ENCODE peak calls at places on chromosomes 5 and 9, in six cellular contexts. B is HCT116, I is GM12878, S is A549, W is K562, H is GM23338. J is an unnamed sample.

GRCh38 chr5:73370620-73371583 is 77.7 kb downstream of the FOXD1 start:
- DNase-seq in S (peak; percentile 87), H (no peak), W (no peak), B (peak; percentile 94), I (no peak), J (no peak)

GRCh38 chr9:89839427-89839826 is 234.6 kb downstream of the GADD45G start:
- DNase-seq in I (no peak), B (no peak), W (no peak), H (no peak), S (no peak), J (no peak)

GRCh38 chr5:127590154-127590722 is 58.6 kb upstream of the CTXN3 start:
- DNase-seq in B (no peak), I (no peak), W (no peak), H (no peak), S (no peak), J (no peak)

GRCh38 chr5:5350101-5350500 is 72.4 kb upstream of the ICE1 start:
- DNase-seq in I (no peak), B (no peak), H (no peak), S (peak; percentile 82), W (peak; percentile 45), J (no peak)

GRCh38 chr5:151523335-151523734 is 67.8 kb downstream of the FAT2 start:
- DNase-seq in H (peak; percentile 83), I (no peak), B (peak; percentile 39), S (peak; percentile 63), W (peak; percentile 55), J (peak; percentile 16)

GRCh38 chr5:35016179-35017056 is 31.3 kb downstream of the AGXT2 start:
- DNase-seq in H (no peak), S (no peak), W (no peak), I (no peak), B (no peak), J (no peak)

GRCh38 chr5:95613514-95613913 is 6.4 kb upstream of the GPR150 start:
- DNase-seq in S (no peak), I (no peak), B (no peak), H (no peak), W (no peak), J (no peak)

GRCh38 chr9:131407717-131408195 is 13.9 kb downstream of the PRRC2B start:
- DNase-seq in W (peak; percentile 43), I (no peak), H (peak; percentile 82), S (peak; percentile 45), B (no peak), J (no peak)

GRCh38 chr5:124707516-124707915 is 38.9 kb downstream of the ZNF608 start:
- DNase-seq in S (no peak), B (no peak), H (no peak), W (no peak), I (no peak), J (no peak)

GRCh38 chr5:124705577-124705976 is 40.9 kb downstream of the ZNF608 start:
- DNase-seq in H (no peak), S (no peak), B (no peak), I (no peak), W (no peak), J (no peak)

GRCh38 chr5:124706041-124706440 is 40.4 kb downstream of the ZNF608 start:
- DNase-seq in W (no peak), B (no peak), I (no peak), H (no peak), S (no peak), J (no peak)

GRCh38 chr5:124704594-124705284 is 41.7 kb downstream of the ZNF608 start:
- DNase-seq in H (no peak), B (no peak), I (peak; percentile 76), S (no peak), W (no peak), J (no peak)

GRCh38 chr5:124706729-124707361 is 39.6 kb downstream of the ZNF608 start:
- DNase-seq in B (no peak), H (peak; percentile 44), S (no peak), I (no peak), W (no peak), J (no peak)
- TF ChIP-seq REST in B (no peak), H (no peak), S (no peak), I (no peak), W (no peak), J (no peak)

DNA sequence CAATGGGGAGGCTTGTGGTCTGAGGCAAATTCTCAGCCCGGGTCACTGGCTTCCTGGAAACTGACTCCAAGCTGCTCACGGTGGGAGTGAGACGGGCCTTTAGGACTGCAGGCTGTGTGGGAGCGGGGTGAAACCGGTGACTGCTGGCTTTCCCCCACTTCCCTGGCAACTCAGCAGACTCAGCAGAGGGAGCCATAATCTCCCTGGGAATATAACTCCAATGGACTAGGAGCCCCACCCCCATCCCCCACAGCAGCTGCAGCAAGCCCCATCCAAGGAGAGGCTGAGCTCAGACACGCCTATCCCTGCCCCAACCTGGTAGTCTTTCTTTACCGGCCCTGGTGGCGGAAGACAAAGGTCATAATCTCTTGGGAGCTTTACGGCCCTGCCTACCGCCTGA is 465.9 kb downstream of the CAAP1 start:
- DNase-seq in B (no peak), I (no peak), S (no peak), W (no peak), H (peak; percentile 50), J (no peak)
- TF ChIP-seq REST in B (no peak), I (no peak), S (no peak), W (no peak), H (no peak), J (no peak)

GRCh38 chr9:75912951-75913350 is 22.5 kb downstream of the PCSK5 start:
- DNase-seq in S (peak; percentile 8), B (no peak), I (no peak), W (no peak), H (peak; percentile 60), J (no peak)

GRCh38 chr9:75914002-75914401 is 23.5 kb downstream of the PCSK5 start:
- DNase-seq in W (no peak), I (no peak), S (no peak), H (no peak), B (no peak), J (no peak)

GRCh38 chr9:75909776-75910175 is 19.3 kb downstream of the PCSK5 start:
- DNase-seq in H (no peak), B (peak; percentile 21), I (no peak), W (no peak), S (peak; percentile 21), J (no peak)

GRCh38 chr9:75910716-75911115 is 20.2 kb downstream of the PCSK5 start:
- DNase-seq in W (no peak), B (no peak), I (no peak), H (no peak), S (no peak), J (no peak)

DNA sequence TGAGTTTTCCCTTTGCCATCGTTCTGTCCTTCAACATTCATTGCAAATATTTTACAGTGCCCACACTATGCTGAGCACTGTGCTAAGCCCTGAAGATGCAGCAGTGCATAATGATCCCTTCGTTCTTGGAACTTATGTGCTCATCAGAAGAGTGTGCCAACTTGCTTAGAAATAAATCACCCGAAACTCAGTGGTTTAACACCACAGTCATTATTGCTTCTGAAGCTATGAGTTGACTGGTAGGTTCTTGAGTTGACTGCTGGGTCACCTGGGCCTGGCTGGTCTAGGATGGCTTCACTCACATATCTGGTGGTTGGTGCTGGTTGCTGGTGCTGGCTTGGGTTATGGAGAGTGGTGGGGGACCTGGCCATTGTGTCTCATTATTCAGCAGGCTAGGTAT is 20.9 kb downstream of the PCSK5 start:
- DNase-seq in B (no peak), S (no peak), H (no peak), W (no peak), I (no peak), J (no peak)
- TF ChIP-seq REST in B (no peak), S (no peak), H (no peak), W (no peak), I (no peak), J (no peak)

GRCh38 chr5:74816875-74817274 is 49.3 kb downstream of the FAM169A start:
- DNase-seq in B (no peak), S (no peak), H (peak; percentile 65), I (no peak), W (no peak), J (no peak)
- TF ChIP-seq REST in B (no peak), S (no peak), H (no peak), I (no peak), W (no peak), J (no peak)

GRCh38 chr9:33187519-33188218 is 20.5 kb upstream of the B4GALT1 start:
- DNase-seq in S (no peak), H (no peak), I (no peak), W (no peak), B (no peak), J (no peak)
- TF ChIP-seq REST in S (no peak), H (no peak), I (no peak), W (no peak), B (no peak), J (no peak)

GRCh38 chr5:144183254-144183889 is 12.7 kb downstream of the KCTD16 start:
- DNase-seq in I (no peak), H (peak; percentile 36), B (no peak), S (peak; percentile 54), W (peak; percentile 20), J (no peak)
- TF ChIP-seq REST in I (no peak), H (no peak), B (no peak), S (no peak), W (no peak), J (no peak)

GRCh38 chr9:121862371-121862970 is 211.0 kb downstream of the DAB2IP start:
- DNase-seq in B (no peak), S (no peak), H (no peak), W (no peak), I (no peak), J (no peak)

GRCh38 chr9:121865884-121866283 is 214.4 kb downstream of the DAB2IP start:
- DNase-seq in S (no peak), H (no peak), W (no peak), B (no peak), I (no peak), J (no peak)

GRCh38 chr9:121861501-121862180 is 210.2 kb downstream of the DAB2IP start:
- DNase-seq in S (peak; percentile 61), H (peak; percentile 71), B (peak; percentile 31), I (no peak), W (peak; percentile 56), J (peak; percentile 23)

GRCh38 chr9:121862973-121863372 is 211.5 kb downstream of the DAB2IP start:
- DNase-seq in W (no peak), B (no peak), H (peak; percentile 23), I (no peak), S (no peak), J (no peak)

GRCh38 chr9:121863931-121864330 is 212.5 kb downstream of the DAB2IP start:
- DNase-seq in S (no peak), B (no peak), H (no peak), I (no peak), W (no peak), J (no peak)
- TF ChIP-seq REST in S (no peak), B (no peak), H (no peak), I (no peak), W (no peak), J (no peak)

GRCh38 chr5:38678079-38678478 is 121.6 kb upstream of the LIFR start:
- DNase-seq in S (no peak), H (no peak), I (no peak), W (no peak), B (no peak), J (no peak)

GRCh38 chr5:38677611-38678010 is 121.2 kb upstream of the LIFR start:
- DNase-seq in I (no peak), W (no peak), B (no peak), S (no peak), H (no peak), J (no peak)

GRCh38 chr5:38680094-38680765 is 123.8 kb upstream of the LIFR start:
- DNase-seq in I (no peak), H (no peak), W (no peak), S (no peak), B (no peak), J (no peak)

GRCh38 chr5:38681024-38681805 is 124.8 kb upstream of the LIFR start:
- DNase-seq in S (no peak), I (no peak), H (no peak), B (no peak), W (no peak), J (no peak)

GRCh38 chr5:38681966-38682365 is 125.5 kb upstream of the LIFR start:
- DNase-seq in B (no peak), H (no peak), S (no peak), W (no peak), I (no peak), J (no peak)
- TF ChIP-seq REST in B (no peak), H (no peak), S (no peak), W (no peak), I (no peak), J (no peak)